ENCODE peak calls at places on chromosomes 4 and X, in six cellular contexts. A is NCI-H1436, X is HAP-1, B is stromal cell of bone marrow, W is heart right ventricle, K is NCI-H446 treated with DMSO at 0.1 percent for 48 hours. M is an unnamed sample.

GRCh38 chr4:55321707-55322264 is 24.3 kb upstream of the SRD5A3 start:
- DNase-seq in A (peak; percentile 56), X (peak; percentile 72), B (peak; percentile 66), W (no peak), K (peak; percentile 38), M (peak; percentile 62)

GRCh38 chrX:69264134-69264533 is 98.9 kb upstream of the PJA1 start:
- DNase-seq in A (no peak), X (peak; percentile 100), B (no peak), W (no peak), K (no peak), M (no peak)

GRCh38 chr4:129218355-129218754 is 122.4 kb downstream of the C4orf33 start:
- DNase-seq in A (peak; percentile 63), X (no peak), B (peak; percentile 39), W (no peak), K (no peak), M (no peak)

GRCh38 chr4:951594-952468 is 19.6 kb downstream of the TMEM175 start:
- DNase-seq in A (no peak), X (no peak), B (no peak), W (peak; percentile 10), K (no peak), M (no peak)

GRCh38 chr4:24394041-24394440 is 190.3 kb downstream of the DHX15 start:
- DNase-seq in A (no peak), X (no peak), B (peak; percentile 38), W (no peak), K (no peak), M (no peak)

GRCh38 chrX:46837543-46838481 is 969 bp downstream of the RP2 start:
- DNase-seq in A (no peak), X (peak; percentile 45), B (no peak), W (no peak), K (no peak), M (no peak)

GRCh38 chrX:104166735-104167436 is 633 bp downstream of the FAM199X start:
- DNase-seq in A (no peak), X (peak; percentile 16), B (no peak), W (no peak), K (no peak), M (no peak)

GRCh38 chr4:10622728-10623127 is 61.8 kb downstream of the CLNK start:
- DNase-seq in A (no peak), X (no peak), B (no peak), W (no peak), K (no peak), M (no peak)

GRCh38 chr4:154312246-154312645 is 179.4 kb downstream of the DCHS2 start:
- DNase-seq in A (no peak), X (no peak), B (no peak), W (no peak), K (no peak), M (no peak)

GRCh38 chrX:45621356-45622041 is 420.8 kb upstream of the DIPK2B start:
- DNase-seq in A (no peak), X (no peak), B (peak; percentile 75), W (no peak), K (no peak), M (no peak)

GRCh38 chr4:184694412-184694956 is 39.4 kb downstream of the CENPU start:
- DNase-seq in A (no peak), X (no peak), B (no peak), W (no peak), K (no peak), M (no peak)

GRCh38 chr4:150464523-150464922 is 117.4 kb upstream of the MAB21L2 start:
- DNase-seq in A (no peak), X (no peak), B (no peak), W (no peak), K (no peak), M (no peak)

GRCh38 chr4:25088342-25088952 is 57.7 kb upstream of the LGI2 start:
- DNase-seq in A (no peak), X (no peak), B (no peak), W (peak; percentile 56), K (no peak), M (no peak)

GRCh38 chrX:71550578-71550977 is 17.7 kb downstream of the OGT start:
- DNase-seq in A (no peak), X (peak; percentile 86), B (no peak), W (no peak), K (no peak), M (no peak)

GRCh38 chr4:148442830-148443549 is 776 bp upstream of the NR3C2 start:
- DNase-seq in A (no peak), X (no peak), B (no peak), W (peak; percentile 45), K (no peak), M (peak; percentile 9)

GRCh38 chr4:130568746-130569145 is 1472.8 kb downstream of the C4orf33 start:
- DNase-seq in A (no peak), X (no peak), B (no peak), W (no peak), K (no peak), M (no peak)

GRCh38 chr4:85783483-85783882 is 308.5 kb downstream of the ARHGAP24 start:
- DNase-seq in A (no peak), X (no peak), B (peak; percentile 69), W (no peak), K (no peak), M (no peak)

GRCh38 chr4:8316251-8316771 is 46.8 kb downstream of the HTRA3 start:
- DNase-seq in A (no peak), X (no peak), B (no peak), W (no peak), K (no peak), M (no peak)

GRCh38 chrX:70386240-70386639 is 36.9 kb upstream of the GDPD2 start:
- DNase-seq in A (no peak), X (no peak), B (peak; percentile 5), W (no peak), K (no peak), M (no peak)

GRCh38 chr4:8653326-8654000 is 60.9 kb downstream of the CPZ start:
- DNase-seq in A (no peak), X (no peak), B (no peak), W (no peak), K (no peak), M (no peak)

GRCh38 chr4:121675715-121676114 is 21.1 kb downstream of the ANXA5 start:
- DNase-seq in A (no peak), X (no peak), B (no peak), W (no peak), K (no peak), M (no peak)

GRCh38 chrX:103704863-103705262 is 5.8 kb upstream of the TMEM31 start:
- DNase-seq in A (no peak), X (no peak), B (no peak), W (no peak), K (no peak), M (no peak)

GRCh38 chr4:25908491-25908901 is 5.5 kb upstream of the SMIM20 start:
- DNase-seq in A (no peak), X (no peak), B (peak; percentile 94), W (no peak), K (no peak), M (no peak)

GRCh38 chr4:54238389-54238788 is 9.3 kb downstream of the PDGFRA start:
- DNase-seq in A (no peak), X (no peak), B (no peak), W (no peak), K (no peak), M (no peak)

GRCh38 chr4:152975615-152976465 is 39.7 kb downstream of the FHDC1 start:
- DNase-seq in A (no peak), X (no peak), B (no peak), W (no peak), K (no peak), M (no peak)

GRCh38 chr4:84849051-84849640 is 117.3 kb downstream of the WDFY3 start:
- DNase-seq in A (no peak), X (no peak), B (no peak), W (no peak), K (no peak), M (no peak)

GRCh38 chr4:119682080-119682479 is 53.5 kb upstream of the PDE5A start:
- DNase-seq in A (peak; percentile 31), X (peak; percentile 62), B (no peak), W (no peak), K (no peak), M (no peak)

GRCh38 chrX:36431819-36432218 is 512.3 kb downstream of the CFAP47 start:
- DNase-seq in A (no peak), X (no peak), B (peak; percentile 1), W (no peak), K (no peak), M (no peak)

GRCh38 chrX:112008724-112009123 is 73.9 kb downstream of the TRPC5 start:
- DNase-seq in A (no peak), X (no peak), B (no peak), W (no peak), K (no peak), M (no peak)

GRCh38 chrX:106802388-106803275 is at the start of gene TBC1D8B:
- DNase-seq in A (peak; percentile 87), X (peak; percentile 97), B (peak; percentile 87), W (peak; percentile 57), K (peak; percentile 65), M (no peak)

M was measured in Jurkat, Clone E6-1.